ENCODE peak calls at places on chromosomes 4 and X, in eight cellular contexts. T is transverse colon, P is stomach, Y is thyroid gland, H is adrenal gland, J is fibroblast of lung, N is right cardiac atrium, M is uterus. X is an unnamed sample. For H3K9me3, the result is how much of the 10 kb centered on the place peaks cover.

GRCh38 chrX:106177106-106177981 is 9.2 kb downstream of the PWWP3B start:
- DNase-seq in T (no peak), P (no peak), Y (peak), H (peak), J (peak), N (peak), M (peak), X (peak)

GRCh38 chrX:150761176-150761818 is 68.1 kb downstream of the MTMR1 start:
- DNase-seq in T (no peak), P (no peak), Y (no peak), H (no peak), J (no peak), N (no peak), M (no peak), X (no peak)

GRCh38 chrX:80430826-80431501 is 10.7 kb downstream of the TENT5D start:
- DNase-seq in T (no peak), P (no peak), Y (no peak), H (no peak), J (no peak), N (no peak), M (no peak), X (no peak)

GRCh38 chrX:80216086-80216485 is 201.5 kb downstream of the TBX22 start:
- DNase-seq in T (no peak), P (no peak), Y (no peak), H (no peak), J (no peak), N (no peak), M (no peak), X (no peak)

GRCh38 chrX:117990438-117990837 is 126.2 kb downstream of the KLHL13 start:
- DNase-seq in T (no peak), P (no peak), Y (no peak), H (no peak), J (peak), N (no peak), M (no peak), X (no peak)

GRCh38 chr4:139550724-139551429 is 5.1 kb downstream of the SETD7 start:
- DNase-seq in T (no peak), P (no peak), Y (peak), H (no peak), J (no peak), N (peak), M (peak), X (peak)

GRCh38 chrX:150158554-150159332 is 204.4 kb upstream of the MAMLD1 start:
- DNase-seq in T (no peak), P (no peak), Y (no peak), H (no peak), J (no peak), N (no peak), M (no peak), X (no peak)

GRCh38 chr4:174749091-174749490 is 80.0 kb downstream of the GLRA3 start:
- DNase-seq in T (no peak), P (no peak), Y (no peak), H (no peak), J (no peak), N (no peak), M (no peak), X (no peak)

GRCh38 chrX:24790166-24790565 is 96.4 kb downstream of the POLA1 start:
- DNase-seq in T (no peak), P (no peak), Y (no peak), H (no peak), J (no peak), N (no peak), M (no peak), X (no peak)

GRCh38 chr4:48343035-48343434 is 1.7 kb downstream of the SLAIN2 start:
- DNase-seq in T (no peak), P (no peak), Y (no peak), H (no peak), J (peak), N (no peak), M (no peak), X (no peak)

GRCh38 chr4:8267077-8267476 is 2.5 kb upstream of the HTRA3 start:
- DNase-seq in T (peak), P (peak), Y (peak), H (peak), J (peak), N (peak), M (peak), X (peak)

GRCh38 chrX:45353462-45353861 is 152.8 kb upstream of the DIPK2B start:
- DNase-seq in T (no peak), P (no peak), Y (peak), H (no peak), J (no peak), N (no peak), M (no peak), X (no peak)

GRCh38 chrX:69718102-69718501 is 102.2 kb downstream of the EDA start:
- DNase-seq in T (no peak), P (no peak), Y (no peak), H (no peak), J (no peak), N (no peak), M (no peak), X (no peak)
- H3K9me3 ChIP-seq in T (under half), P (under half), Y (under half), H (under half), J (under half), N (under half), M (under half), X (under half)

GRCh38 chr4:52648836-52649235 is 10.3 kb downstream of the USP46 start:
- DNase-seq in T (no peak), P (no peak), Y (no peak), H (no peak), J (no peak), N (no peak), M (no peak), X (no peak)

GRCh38 chr4:52657317-52657629 is 1.8 kb downstream of the USP46 start:
- DNase-seq in T (no peak), P (no peak), Y (no peak), H (no peak), J (no peak), N (no peak), M (peak), X (no peak)

GRCh38 chr4:52646726-52647125 is 12.4 kb downstream of the USP46 start:
- DNase-seq in T (no peak), P (no peak), Y (no peak), H (no peak), J (no peak), N (no peak), M (no peak), X (no peak)

GRCh38 chr4:52655505-52655904 is 3.6 kb downstream of the USP46 start:
- DNase-seq in T (no peak), P (no peak), Y (no peak), H (no peak), J (no peak), N (no peak), M (no peak), X (no peak)

DNA sequence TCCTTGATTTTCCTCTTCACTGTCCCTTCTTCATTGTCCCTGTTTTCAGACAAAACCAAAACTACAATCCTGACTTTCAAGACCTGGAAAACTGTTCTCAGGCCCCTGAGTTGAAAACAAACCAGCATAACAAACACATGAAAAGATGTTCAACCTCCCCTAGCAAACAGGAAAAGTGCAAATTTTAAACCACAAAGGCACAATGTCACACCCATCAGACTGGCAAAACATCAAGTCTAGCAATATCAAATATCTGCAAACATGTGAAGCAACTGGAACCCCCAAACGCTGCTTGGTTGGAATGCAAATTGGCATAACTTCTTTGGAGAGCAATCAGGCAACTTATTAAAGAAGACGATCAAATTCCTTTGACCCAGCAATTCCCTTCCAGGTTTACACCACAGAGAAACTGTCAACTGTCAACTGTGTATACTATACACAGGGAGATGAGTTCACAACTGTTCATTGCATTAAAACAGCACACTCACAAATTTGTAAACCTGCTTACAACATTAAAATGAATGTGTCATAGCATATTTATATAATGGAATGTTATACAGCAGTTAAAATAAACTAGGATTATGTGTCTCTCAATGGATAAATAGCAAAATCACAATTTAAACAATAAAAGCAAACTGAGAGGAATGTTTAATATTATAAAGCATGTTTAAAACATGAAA is 7.0 kb downstream of the USP46 start:
- DNase-seq in T (no peak), P (no peak), Y (no peak), H (no peak), J (no peak), N (no peak), M (no peak), X (no peak)
- H3K9me3 ChIP-seq in T (under half), P (under half), Y (under half), H (under half), J (under half), N (under half), M (under half), X (under half)

GRCh38 chr4:11894976-11895375 is 466.3 kb upstream of the HS3ST1 start:
- DNase-seq in T (no peak), P (no peak), Y (no peak), H (no peak), J (no peak), N (no peak), M (no peak), X (no peak)

GRCh38 chr4:11889099-11889498 is 460.4 kb upstream of the HS3ST1 start:
- DNase-seq in T (no peak), P (no peak), Y (no peak), H (no peak), J (no peak), N (no peak), M (no peak), X (no peak)
- H3K9me3 ChIP-seq in T (under half), P (under half), Y (under half), H (under half), J (under half), N (under half), M (under half), X (under half)

DNA sequence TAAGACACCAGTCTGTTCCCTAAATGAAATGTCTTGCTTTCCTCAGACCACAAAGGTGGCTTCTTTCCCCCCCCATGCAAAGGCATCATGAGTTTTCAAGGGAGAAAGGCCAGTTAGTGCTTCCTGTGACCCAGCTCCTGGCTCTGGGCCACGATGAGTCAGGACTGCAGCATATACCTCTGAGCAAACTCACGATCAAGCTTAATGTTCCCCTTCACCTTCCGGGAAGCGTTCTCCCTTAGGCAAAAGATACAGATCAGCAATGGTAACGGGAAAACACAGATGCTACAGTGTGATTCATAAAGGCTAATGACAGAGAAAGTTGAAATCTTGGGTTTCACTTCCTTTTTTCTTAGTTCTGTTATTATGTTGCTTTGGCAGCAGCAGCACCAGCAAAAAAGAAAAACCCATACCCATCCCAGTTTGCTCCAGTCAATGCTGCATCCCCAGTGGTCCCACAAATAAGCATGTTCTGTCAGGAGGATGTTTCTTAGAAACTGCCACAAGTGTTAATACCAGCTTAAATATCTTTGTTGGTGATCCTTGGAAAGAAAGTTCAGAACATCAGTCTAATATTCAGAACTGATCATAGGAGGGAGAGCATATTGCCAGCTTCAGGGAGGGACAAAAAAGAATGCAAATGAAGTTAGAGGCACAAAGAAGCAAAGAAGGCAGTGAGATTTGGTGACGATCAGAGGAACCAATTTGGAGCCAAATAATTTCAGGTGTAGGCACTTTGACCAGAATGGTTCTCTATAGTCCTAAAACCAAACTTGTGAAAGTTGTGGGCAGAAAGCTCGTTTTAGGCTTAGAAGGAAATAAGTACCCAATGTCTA is 41.2 kb downstream of the LONRF3 start:
- DNase-seq in T (peak), P (peak), Y (peak), H (peak), J (peak), N (peak), M (peak), X (peak)
- H3K9me3 ChIP-seq in T (under half), P (under half), Y (under half), H (under half), J (under half), N (under half), M (under half), X (under half)

GRCh38 chr4:18813055-18813454 is 791.5 kb upstream of the LCORL start:
- DNase-seq in T (no peak), P (no peak), Y (no peak), H (no peak), J (no peak), N (no peak), M (no peak), X (no peak)
- H3K9me3 ChIP-seq in T (under half), P (under half), Y (under half), H (under half), J (under half), N (under half), M (under half), X (under half)

GRCh38 chrX:134792077-134792476 is 133.8 kb upstream of the PLAC1 start:
- DNase-seq in T (no peak), P (no peak), Y (no peak), H (no peak), J (no peak), N (no peak), M (no peak), X (no peak)
- H3K9me3 ChIP-seq in T (under half), P (under half), Y (under half), H (under half), J (under half), N (under half), M (under half), X (under half)

GRCh38 chrX:81729269-81729777 is 527.4 kb downstream of the SH3BGRL start:
- DNase-seq in T (no peak), P (no peak), Y (no peak), H (no peak), J (no peak), N (no peak), M (no peak), X (no peak)
- H3K9me3 ChIP-seq in T (under half), P (under half), Y (under half), H (under half), J (under half), N (under half), M (under half), X (under half)

DNA sequence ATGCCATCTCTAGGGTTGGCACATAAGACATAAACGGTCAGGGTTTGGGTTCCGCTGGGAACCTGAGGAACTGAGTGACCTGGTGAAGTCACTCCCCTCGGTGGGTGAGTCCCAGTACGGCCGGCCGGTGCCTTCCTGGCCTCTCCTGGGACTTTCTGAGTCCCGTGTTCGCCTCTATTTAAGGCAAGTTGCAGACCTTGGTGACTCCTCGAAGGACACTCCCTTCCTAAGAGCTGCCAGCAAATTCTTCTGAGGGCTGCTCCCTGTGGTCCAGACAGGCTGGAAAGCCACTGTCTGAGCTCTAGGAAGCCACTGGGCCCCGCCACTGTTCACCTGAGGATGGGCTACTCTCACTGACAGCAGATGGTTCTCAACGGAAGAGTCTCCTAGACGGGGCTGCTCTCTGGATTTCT is 16.0 kb downstream of the CTAG1A start:
- DNase-seq in T (no peak), P (no peak), Y (no peak), H (no peak), J (no peak), N (no peak), M (no peak), X (no peak)
- H3K9me3 ChIP-seq in T (under half), P (under half), Y (under half), H (under half), J (under half), N (under half), M (under half), X (under half)

X was measured in heart right ventricle.